ENCODE peak calls at places on chromosome 4, in five cellular contexts. P is SK-N-SH, R is H1, B is K562, L is HepG2. S is an unnamed sample. For H3K4me1, the result is how much of the 10 kb centered on the place peaks cover.

GRCh38 chr4:169407217-169407845 is 136.6 kb upstream of the SH3RF1 start:
- DNase-seq in P (no peak), R (no peak), B (no peak), L (no peak), S (no peak)

GRCh38 chr4:155679343-155679742 is 12.7 kb downstream of the GUCY1A1 start:
- DNase-seq in P (no peak), R (no peak), B (no peak), L (no peak), S (no peak)

GRCh38 chr4:184250795-184251679 is 33.4 kb upstream of the ENPP6 start:
- DNase-seq in P (peak), R (peak), B (peak), L (peak), S (peak)

GRCh38 chr4:107997001-107997788 is 7.5 kb downstream of the HADH start:
- DNase-seq in P (no peak), R (no peak), B (no peak), L (no peak), S (no peak)

GRCh38 chr4:55184600-55185523 is 59.5 kb upstream of the KDR start:
- DNase-seq in P (no peak), R (peak), B (peak), L (peak), S (peak)

GRCh38 chr4:154529737-154530136 is 20.5 kb downstream of the PLRG1 start:
- DNase-seq in P (no peak), R (no peak), B (no peak), L (no peak), S (no peak)

GRCh38 chr4:177161781-177162180 is 147.9 kb upstream of the NEIL3 start:
- DNase-seq in P (no peak), R (no peak), B (no peak), L (no peak), S (no peak)

GRCh38 chr4:86556791-86557415 is 37.2 kb upstream of the PTPN13 start:
- DNase-seq in P (no peak), R (no peak), B (no peak), L (no peak), S (no peak)

GRCh38 chr4:106869551-106869950 is 166.6 kb downstream of the DKK2 start:
- DNase-seq in P (no peak), R (no peak), B (no peak), L (no peak), S (no peak)

GRCh38 chr4:105709081-105709450 is 482 bp downstream of the GSTCD start:
- DNase-seq in P (no peak), R (no peak), B (no peak), L (peak), S (peak)
- TF ChIP-seq YY1 in P (no peak), R (no peak), B (no peak), L (no peak), S (no peak)

GRCh38 chr4:109315818-109316217 is 13.4 kb upstream of the COL25A1 start:
- DNase-seq in P (no peak), R (no peak), B (no peak), L (no peak), S (no peak)

GRCh38 chr4:109315341-109315740 is 12.9 kb upstream of the COL25A1 start:
- DNase-seq in P (no peak), R (no peak), B (no peak), L (no peak), S (no peak)

GRCh38 chr4:109319156-109319555 is 16.7 kb upstream of the COL25A1 start:
- DNase-seq in P (no peak), R (no peak), B (no peak), L (no peak), S (no peak)

DNA sequence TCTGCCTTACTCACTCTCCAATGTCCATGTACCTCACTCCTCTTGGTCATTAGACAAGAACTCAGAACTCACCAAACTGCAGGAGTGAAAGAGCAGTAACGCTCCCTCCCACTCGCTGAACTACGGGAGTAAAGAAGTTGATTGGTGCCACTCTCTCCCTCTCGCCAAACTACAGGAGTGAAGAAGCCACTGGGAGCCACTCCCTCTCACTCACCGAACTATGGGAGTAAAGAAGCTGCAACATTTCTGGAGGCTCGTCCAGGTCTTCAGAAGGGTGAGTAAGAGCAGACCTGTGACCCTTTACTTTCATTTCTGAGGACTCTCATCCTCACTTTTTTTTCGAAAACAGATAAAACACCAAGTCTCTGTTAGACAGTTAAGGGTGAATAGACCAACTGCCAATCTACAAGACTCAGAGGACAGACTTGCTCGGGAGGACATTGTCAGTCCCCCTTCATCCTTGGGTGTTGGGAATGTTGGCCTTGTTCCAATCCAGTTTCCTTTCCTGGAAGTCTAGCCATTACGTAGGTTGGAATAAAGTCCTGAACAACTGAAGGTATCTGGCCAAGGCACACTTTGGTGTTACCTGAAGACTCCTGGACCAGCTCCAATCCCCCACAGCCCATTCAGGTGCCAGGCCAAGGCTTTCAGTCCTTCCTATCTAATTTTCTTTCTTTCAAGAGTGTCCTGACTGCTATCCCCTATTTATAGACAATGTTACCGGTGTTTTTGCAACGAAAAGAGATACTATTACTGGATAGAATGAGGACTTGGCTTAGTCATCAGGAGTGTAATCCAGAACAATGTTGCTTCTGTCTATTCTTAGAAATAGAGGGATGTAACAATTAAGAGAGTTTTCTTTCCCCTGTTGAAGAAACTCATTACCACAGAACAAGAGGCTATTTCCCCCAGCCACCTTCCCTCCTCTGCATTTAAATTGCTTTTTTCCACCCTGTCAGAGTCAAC is 11.0 kb upstream of the COL25A1 start:
- DNase-seq in P (no peak), R (no peak), B (no peak), L (no peak), S (no peak)
- H3K4me1 ChIP-seq in P (under half), R (under half), B (under half), L (under half), S (under half)

DNA sequence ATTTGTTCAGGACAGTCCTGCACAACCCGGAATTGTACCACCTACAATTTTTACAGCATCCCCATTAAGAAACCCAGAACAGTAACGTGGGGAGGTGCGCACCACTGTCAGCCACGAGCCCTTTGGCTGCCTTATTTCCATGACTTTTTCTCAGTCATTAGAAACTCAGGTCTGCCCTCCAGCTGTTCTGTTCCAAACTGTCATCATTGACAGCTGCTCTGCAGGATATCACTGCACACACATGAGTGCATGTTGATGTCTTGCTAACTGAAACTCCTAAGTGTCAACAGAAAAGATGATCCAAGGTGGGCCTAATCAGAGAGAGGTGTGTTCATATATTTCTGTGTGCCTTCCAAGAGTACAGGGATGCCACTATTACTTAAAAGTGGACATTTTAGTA is 123.4 kb downstream of the PARM1 start:
- DNase-seq in P (no peak), R (no peak), B (no peak), L (no peak), S (no peak)
- TF ChIP-seq POLR2AphosphoS5 in P (no peak), R (no peak), B (no peak), L (no peak), S (no peak)

GRCh38 chr4:88188738-88189417 is 30.4 kb upstream of the ABCG2 start:
- DNase-seq in P (no peak), R (no peak), B (no peak), L (no peak), S (no peak)
- TF ChIP-seq YY1 in P (no peak), R (no peak), B (no peak), L (no peak), S (no peak)